ENCODE peak calls at places on chromosomes 11 and 22, in nine cellular contexts. C, V, W, J, G, A, L, X and T are unnamed samples.

GRCh38 chr11:86218125-86219081 is 26.1 kb upstream of the EED start:
- DNase-seq in J (peak), G (peak), A (no peak), W (peak), C (peak), X (peak), V (peak), L (peak), T (peak)

GRCh38 chr11:28176231-28176853 is 68.2 kb downstream of the METTL15 start:
- DNase-seq in L (no peak), G (peak), X (no peak), W (no peak), V (no peak), A (no peak), C (no peak), J (no peak), T (no peak)

GRCh38 chr11:110758012-110758411 is 45.8 kb upstream of the ARHGAP20 start:
- DNase-seq in C (no peak), L (no peak), A (no peak), G (no peak), V (no peak), W (no peak), J (no peak), X (no peak), T (no peak)

GRCh38 chr11:73916435-73916834 is 34.4 kb upstream of the DNAJB13 start:
- DNase-seq in A (no peak), G (no peak), W (no peak), V (no peak), L (no peak), J (no peak), C (no peak), X (no peak), T (no peak)

GRCh38 chr11:61128947-61129346 is 26.7 kb downstream of the CD5 start:
- DNase-seq in V (no peak), A (no peak), J (no peak), L (no peak), G (no peak), C (no peak), W (no peak), X (no peak), T (no peak)

GRCh38 chr22:35582861-35583670 is 34.1 kb downstream of the MB start:
- DNase-seq in V (peak), W (peak), A (peak), C (no peak), X (peak), G (peak), L (peak), J (peak), T (no peak)

GRCh38 chr11:41947392-41947791 is 487.9 kb upstream of the LRRC4C start:
- DNase-seq in W (no peak), V (no peak), X (no peak), C (no peak), A (no peak), G (no peak), L (no peak), J (no peak), T (no peak)

GRCh38 chr11:120400564-120401364 is 64.6 kb downstream of the ARHGEF12 start:
- DNase-seq in X (peak), C (no peak), A (no peak), G (peak), W (no peak), J (no peak), L (peak), V (no peak), T (peak)